ENCODE peak calls at places on chromosomes 7 and 10, in six cellular contexts. L is IMR-90, G is mesenchymal stem cell, K is neuronal stem cell, Q is H1, P is trophoblast cell. D is an unnamed sample.

GRCh38 chr7:10939237-10939910 is 34.3 kb upstream of the PHF14 start:
- DNase-seq in L (no peak), G (no peak), K (no peak), Q (no peak), P (no peak), D (no peak)

GRCh38 chr10:80165173-80165572 is 32.6 kb downstream of the PLAC9 start:
- DNase-seq in L (peak; percentile 67), G (peak; percentile 81), K (no peak), Q (no peak), P (peak; percentile 84), D (no peak)

GRCh38 chr10:62893036-62893435 is 76.9 kb upstream of the EGR2 start:
- DNase-seq in L (no peak), G (no peak), K (no peak), Q (no peak), P (no peak), D (no peak)

GRCh38 chr10:96290368-96291133 is 13.7 kb upstream of the DNTT start:
- DNase-seq in L (no peak), G (no peak), K (no peak), Q (no peak), P (no peak), D (no peak)

GRCh38 chr10:37856881-37857286 is 526 bp downstream of the ZNF248 start:
- DNase-seq in L (no peak), G (no peak), K (no peak), Q (no peak), P (peak; percentile 5), D (peak; percentile 50)

GRCh38 chr10:31142026-31142425 is 110.4 kb upstream of the ZNF438 start:
- DNase-seq in L (peak; percentile 90), G (peak; percentile 90), K (no peak), Q (no peak), P (no peak), D (no peak)

GRCh38 chr7:590731-591551 is 71.3 kb upstream of the PDGFA start:
- DNase-seq in L (no peak), G (no peak), K (no peak), Q (no peak), P (peak; percentile 67), D (no peak)

GRCh38 chr10:95295031-95295755 is 4.4 kb upstream of the PDLIM1 start:
- DNase-seq in L (peak; percentile 60), G (peak; percentile 65), K (no peak), Q (peak; percentile 64), P (peak; percentile 77), D (peak; percentile 65)

GRCh38 chr10:132648072-132648855 is 110.7 kb downstream of the INPP5A start:
- DNase-seq in L (no peak), G (no peak), K (no peak), Q (no peak), P (no peak), D (no peak)

GRCh38 chr7:14637968-14638367 is 264.6 kb downstream of the DGKB start:
- DNase-seq in L (no peak), G (no peak), K (no peak), Q (no peak), P (no peak), D (no peak)
- H3K18ac ChIP-seq in L (no peak overlapping the region), G (no peak overlapping the region), K (no peak overlapping the region), Q (no peak overlapping the region), P (no peak overlapping the region), D (no peak overlapping the region)

GRCh38 chr10:103448751-103449150 is 3.4 kb downstream of the CALHM2 start:
- DNase-seq in L (peak; percentile 87), G (peak; percentile 90), K (no peak), Q (no peak), P (peak; percentile 42), D (peak; percentile 35)
- H3K4me3 ChIP-seq in L (no peak overlapping the region), G (no peak overlapping the region), K (no peak overlapping the region), Q (no peak overlapping the region), P (no peak overlapping the region), D (no peak overlapping the region)

DNA sequence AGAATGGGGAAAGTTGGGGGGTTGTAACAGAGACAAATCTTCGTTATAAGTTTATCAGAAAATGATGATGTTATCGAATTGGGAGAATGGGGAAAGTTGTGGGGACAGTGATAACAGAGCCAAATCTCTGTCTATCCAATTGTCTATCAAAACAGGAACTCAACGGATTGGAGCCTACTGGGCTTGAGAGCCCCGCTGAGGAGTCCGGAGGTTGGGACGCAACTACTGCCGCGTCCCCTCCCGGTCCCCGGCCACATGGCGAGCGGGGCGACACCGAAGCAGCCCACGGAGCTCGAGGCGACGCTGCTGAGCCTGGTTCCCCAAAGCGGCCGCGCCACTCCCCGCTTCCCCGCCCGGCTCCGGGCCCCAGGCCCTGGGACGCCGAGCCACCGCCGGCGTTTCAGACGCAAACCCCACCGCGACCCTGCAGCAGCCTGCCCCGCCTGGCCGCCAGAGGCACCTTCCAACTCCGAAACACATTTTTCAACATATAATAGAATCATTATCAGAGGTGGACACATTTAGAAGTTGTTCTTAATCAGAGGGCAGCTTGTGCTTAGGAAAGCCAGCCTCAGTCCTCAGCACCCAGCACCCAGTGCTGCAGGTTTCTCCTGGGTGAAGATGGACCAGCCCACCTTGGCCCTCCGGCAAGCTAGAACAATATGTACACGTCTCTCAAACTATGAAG is 13.8 kb upstream of the RALA start:
- DNase-seq in L (no peak), G (no peak), K (peak; percentile 17), Q (peak; percentile 76), P (no peak), D (peak; percentile 44)
- H3K18ac ChIP-seq in L (peak overlapping the region; percentile 93), G (peak overlapping the region; percentile 59), K (peak overlapping the region; percentile 81), Q (peak overlapping the region; percentile 20), P (no peak overlapping the region), D (peak overlapping the region; percentile 77)

DNA sequence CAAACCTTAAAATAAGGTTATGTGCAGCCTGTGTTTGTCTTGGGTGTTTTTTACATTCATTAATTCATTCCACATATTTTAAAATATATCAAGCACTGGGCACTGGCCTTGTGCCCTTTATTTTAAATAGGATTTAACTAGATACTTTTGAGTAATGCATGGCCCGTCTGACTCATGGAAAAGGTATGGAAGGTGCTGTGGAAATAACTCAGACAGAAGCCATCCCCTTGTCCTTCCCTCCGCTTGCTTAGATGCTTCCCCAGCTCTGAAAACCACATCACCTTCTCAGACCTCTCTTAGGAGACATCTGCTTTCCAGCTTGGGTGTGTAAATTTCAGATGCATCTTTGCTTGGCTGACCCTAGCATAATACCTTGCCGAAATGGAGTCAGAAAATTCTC is 30.5 kb downstream of the SLC18A2 start:
- DNase-seq in L (peak; percentile 23), G (peak; percentile 1), K (no peak), Q (no peak), P (peak; percentile 68), D (peak; percentile 70)
- H3K4me3 ChIP-seq in L (no peak overlapping the region), G (no peak overlapping the region), K (no peak overlapping the region), Q (no peak overlapping the region), P (no peak overlapping the region), D (no peak overlapping the region)

GRCh38 chr7:51316666-51317581 is at the start of gene COBL:
- DNase-seq in L (no peak), G (no peak), K (peak; percentile 35), Q (peak; percentile 85), P (peak; percentile 56), D (peak; percentile 46)
- H3K18ac ChIP-seq in L (no peak within 1 kb of the TSS), G (no peak within 1 kb of the TSS), K (peak within 1 kb of the TSS; percentile 91), Q (peak within 1 kb of the TSS; percentile 96), P (peak within 1 kb of the TSS; percentile 72), D (peak within 1 kb of the TSS; percentile 29)

GRCh38 chr10:119457966-119458766 is 84.4 kb downstream of the RGS10 start:
- DNase-seq in L (no peak), G (no peak), K (no peak), Q (no peak), P (peak; percentile 90), D (peak; percentile 32)
- H3K4me3 ChIP-seq in L (no peak overlapping the region), G (no peak overlapping the region), K (no peak overlapping the region), Q (no peak overlapping the region), P (no peak overlapping the region), D (no peak overlapping the region)

DNA sequence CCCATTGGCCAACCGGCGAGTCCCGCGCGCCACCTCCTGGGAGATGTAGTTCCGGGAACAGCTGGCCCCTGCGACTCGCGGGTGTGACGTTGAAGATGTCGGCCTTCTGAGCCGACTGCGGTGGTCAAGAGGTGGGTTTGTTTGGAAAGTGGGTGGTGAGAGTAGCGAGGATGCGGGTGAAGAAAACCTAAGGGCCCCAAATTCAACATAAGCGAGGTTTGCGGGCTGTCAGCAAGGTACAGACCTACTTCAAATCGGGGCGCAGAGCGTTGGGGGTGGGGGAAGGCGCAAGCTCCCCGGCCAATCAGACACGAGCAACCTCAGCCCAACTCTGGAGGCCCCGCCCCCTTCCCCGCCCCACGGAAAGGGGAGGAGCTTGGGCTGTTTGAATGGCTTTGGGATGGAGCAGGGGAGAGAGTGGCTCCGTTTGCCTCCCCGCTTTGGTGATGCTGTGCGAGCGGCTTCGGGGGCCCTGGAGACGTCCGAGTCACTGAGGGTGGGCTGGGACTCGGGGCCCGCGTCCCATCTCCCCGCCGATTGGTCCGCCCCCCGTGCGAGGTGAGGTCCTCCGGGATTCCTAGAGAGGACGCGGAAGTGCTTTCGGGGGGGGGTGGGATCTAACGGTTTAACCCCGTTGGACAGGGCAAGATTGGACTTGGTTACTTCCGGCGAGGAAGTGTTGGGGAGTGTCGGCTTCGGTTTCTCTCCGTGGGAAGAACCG is at the start of gene ZKSCAN5:
- DNase-seq in L (peak; percentile 96), G (peak; percentile 98), K (peak; percentile 98), Q (peak; percentile 99), P (peak; percentile 94), D (peak; percentile 97)
- H3K18ac ChIP-seq in L (peak within 1 kb of the TSS; percentile 62), G (peak within 1 kb of the TSS; percentile 93), K (peak within 1 kb of the TSS; percentile 96), Q (peak within 1 kb of the TSS; percentile 98), P (peak within 1 kb of the TSS; percentile 93), D (peak within 1 kb of the TSS; percentile 91)

DNA sequence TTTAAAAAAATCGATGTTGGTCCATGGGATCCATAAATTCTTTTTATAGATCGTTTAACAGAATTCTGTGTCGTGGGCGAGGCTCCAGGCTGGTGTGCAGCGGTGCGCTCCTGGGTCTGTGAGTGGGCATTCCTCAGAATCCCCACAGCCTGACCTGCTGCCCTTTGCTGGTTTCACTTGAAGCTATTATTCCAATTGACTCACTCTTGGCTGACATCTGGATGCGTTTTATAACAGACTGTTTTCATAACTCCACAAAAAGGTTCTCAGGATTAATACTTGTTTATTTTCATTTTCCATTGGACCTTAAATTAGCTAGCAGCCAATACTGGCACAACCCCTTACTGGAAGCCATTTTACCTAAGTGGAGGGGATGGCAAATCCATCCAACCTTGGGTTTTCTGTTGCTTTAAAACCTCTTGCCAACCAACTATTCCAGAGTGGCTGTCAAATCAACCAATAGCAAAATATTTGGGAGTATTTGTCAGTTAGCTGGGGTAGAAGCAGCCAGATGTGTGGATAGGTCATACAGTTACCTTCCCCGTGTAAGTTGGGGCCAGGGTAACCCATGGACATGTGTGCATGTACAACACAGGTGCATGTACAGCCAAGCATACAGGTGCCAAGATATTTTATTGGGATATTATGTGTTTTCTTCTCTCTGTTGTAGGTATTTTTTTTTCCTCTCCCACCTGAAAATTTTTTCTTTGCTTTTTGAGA is 160.7 kb upstream of the ZNF32 start:
- DNase-seq in L (peak; percentile 93), G (peak; percentile 86), K (no peak), Q (no peak), P (no peak), D (no peak)
- H3K4me3 ChIP-seq in L (no peak overlapping the region), G (no peak overlapping the region), K (no peak overlapping the region), Q (no peak overlapping the region), P (no peak overlapping the region), D (no peak overlapping the region)

GRCh38 chr10:1291178-1292090 is 235.2 kb downstream of the WDR37 start:
- DNase-seq in L (no peak), G (no peak), K (no peak), Q (peak; percentile 40), P (no peak), D (no peak)
- H3K18ac ChIP-seq in L (no peak overlapping the region), G (no peak overlapping the region), K (peak overlapping the region; percentile 49), Q (peak overlapping the region; percentile 55), P (no peak overlapping the region), D (no peak overlapping the region)